ENCODE peak calls at places on chromosomes 16 and 17, in eight cellular contexts. Y is tibial artery, E is psoas muscle, M is upper lobe of right lung, H is uterus, G is AG04450, A is cardiac muscle cell, X is lung. R is an unnamed sample.
A peak's percentile ranks its signal among the peaks of the same experiment; 100 is the strongest.

GRCh38 chr17:38415250-38416194 is 12.7 kb upstream of the ARHGAP23 start:
- DNase-seq in Y (no peak), E (peak; percentile 36), M (peak; percentile 86), H (no peak), G (peak; percentile 26), A (no peak), X (peak; percentile 69), R (no peak)

GRCh38 chr16:86880316-86881117 is 302.2 kb downstream of the FOXL1 start:
- DNase-seq in Y (no peak), E (no peak), M (peak; percentile 21), H (no peak), G (no peak), A (no peak), X (no peak), R (no peak)

GRCh38 chr17:39688945-39689344 is 1.1 kb upstream of the PGAP3 start:
- DNase-seq in Y (no peak), E (no peak), M (no peak), H (no peak), G (no peak), A (no peak), X (no peak), R (no peak)

GRCh38 chr17:31476525-31477416 is 85.3 kb downstream of the RAB11FIP4 start:
- DNase-seq in Y (no peak), E (no peak), M (no peak), H (no peak), G (no peak), A (no peak), X (no peak), R (peak; percentile 51)

GRCh38 chr16:58086381-58087208 is 42.6 kb downstream of the CFAP20 start:
- DNase-seq in Y (no peak), E (no peak), M (no peak), H (no peak), G (no peak), A (no peak), X (no peak), R (no peak)

GRCh38 chr16:89442990-89443726 is 47.2 kb downstream of the ANKRD11 start:
- DNase-seq in Y (no peak), E (peak; percentile 55), M (no peak), H (peak; percentile 64), G (no peak), A (peak; percentile 75), X (peak; percentile 74), R (no peak)

GRCh38 chr16:86924537-86924936 is 346.2 kb downstream of the FOXL1 start:
- DNase-seq in Y (no peak), E (no peak), M (no peak), H (no peak), G (peak; percentile 85), A (no peak), X (no peak), R (no peak)

GRCh38 chr16:19595043-19595767 is 39.7 kb downstream of the VPS35L start:
- DNase-seq in Y (no peak), E (peak; percentile 20), M (no peak), H (peak; percentile 20), G (peak; percentile 43), A (no peak), X (peak; percentile 29), R (peak; percentile 31)

GRCh38 chr17:60065867-60066266 is 12.9 kb downstream of the HEATR6 start:
- DNase-seq in Y (no peak), E (no peak), M (no peak), H (no peak), G (no peak), A (no peak), X (no peak), R (no peak)

GRCh38 chr16:4925791-4926190 is 11.2 kb downstream of the PPL start:
- DNase-seq in Y (no peak), E (no peak), M (no peak), H (no peak), G (no peak), A (no peak), X (no peak), R (no peak)

GRCh38 chr17:14494161-14494560 is 193.3 kb downstream of the HS3ST3B1 start:
- DNase-seq in Y (no peak), E (no peak), M (no peak), H (no peak), G (no peak), A (no peak), X (no peak), R (no peak)

GRCh38 chr16:48503779-48504178 is 106.2 kb downstream of the N4BP1 start:
- DNase-seq in Y (peak; percentile 72), E (peak; percentile 58), M (no peak), H (peak; percentile 66), G (peak; percentile 82), A (no peak), X (peak; percentile 38), R (no peak)

GRCh38 chr16:67277999-67278772 is 1.1 kb upstream of the PLEKHG4 start:
- DNase-seq in Y (peak; percentile 32), E (peak; percentile 41), M (no peak), H (no peak), G (no peak), A (no peak), X (no peak), R (no peak)

GRCh38 chr17:77163521-77164280 is 22.9 kb downstream of the SEC14L1 start:
- DNase-seq in Y (no peak), E (no peak), M (no peak), H (no peak), G (no peak), A (no peak), X (no peak), R (no peak)

GRCh38 chr16:15996432-15997109 is 47.2 kb downstream of the ABCC1 start:
- DNase-seq in Y (peak; percentile 60), E (peak; percentile 70), M (peak; percentile 67), H (peak; percentile 61), G (peak; percentile 73), A (no peak), X (peak; percentile 74), R (peak; percentile 56)

GRCh38 chr17:280901-281300 is 71.7 kb downstream of the RPH3AL start:
- DNase-seq in Y (no peak), E (no peak), M (peak; percentile 40), H (peak; percentile 4), G (no peak), A (no peak), X (no peak), R (no peak)

GRCh38 chr16:56898847-56899246 is 33.1 kb upstream of the HERPUD1 start:
- DNase-seq in Y (no peak), E (no peak), M (no peak), H (no peak), G (no peak), A (no peak), X (no peak), R (no peak)

GRCh38 chr17:32158870-32159585 is 16.7 kb downstream of the RHOT1 start:
- DNase-seq in Y (no peak), E (no peak), M (no peak), H (no peak), G (no peak), A (no peak), X (no peak), R (no peak)

GRCh38 chr16:57798953-57799618 is 3.2 kb downstream of the KIFC3 start:
- DNase-seq in Y (no peak), E (no peak), M (no peak), H (no peak), G (no peak), A (no peak), X (no peak), R (no peak)

GRCh38 chr17:32445075-32445427 is 741 bp downstream of the PSMD11 start:
- DNase-seq in Y (peak; percentile 28), E (peak; percentile 42), M (no peak), H (no peak), G (no peak), A (peak; percentile 50), X (peak; percentile 30), R (no peak)

GRCh38 chr17:964881-965280 is 14.7 kb downstream of the NXN start:
- DNase-seq in Y (no peak), E (no peak), M (no peak), H (no peak), G (no peak), A (peak; percentile 59), X (no peak), R (no peak)

GRCh38 chr17:21125862-21126261 is 902 bp upstream of the DHRS7B start:
- DNase-seq in Y (no peak), E (no peak), M (no peak), H (no peak), G (no peak), A (no peak), X (no peak), R (no peak)

GRCh38 chr17:77331161-77331864 is 190.5 kb downstream of the SEC14L1 start:
- DNase-seq in Y (peak; percentile 92), E (peak; percentile 91), M (peak; percentile 95), H (peak; percentile 92), G (no peak), A (peak; percentile 93), X (peak; percentile 94), R (peak; percentile 90)

DNA sequence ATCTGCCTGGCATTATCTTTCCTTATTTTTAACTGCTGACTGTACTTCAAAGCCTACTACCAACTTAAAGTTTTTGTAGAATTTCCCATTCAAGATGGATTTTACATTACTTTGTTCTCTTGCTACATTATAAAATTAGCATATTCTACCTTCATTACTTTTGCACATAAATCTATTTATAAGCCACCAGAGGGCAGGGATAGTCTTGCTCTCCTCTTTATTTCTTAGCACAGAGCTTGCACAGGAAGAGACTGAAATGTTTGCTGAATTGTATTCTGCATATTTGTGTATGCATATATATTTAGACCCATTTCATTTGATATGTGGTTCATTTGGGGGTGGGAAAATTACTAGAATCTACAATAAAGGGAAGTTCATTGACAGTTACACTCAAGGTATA is 108.0 kb downstream of the SKAP1 start:
- DNase-seq in Y (no peak), E (no peak), M (no peak), H (no peak), G (no peak), A (no peak), X (no peak), R (no peak)
- TF ChIP-seq CTCF in Y (no peak), E (no peak), M (no peak), H (no peak), G (peak; percentile 28), A (peak; percentile 26), X (no peak), R (no peak)

DNA sequence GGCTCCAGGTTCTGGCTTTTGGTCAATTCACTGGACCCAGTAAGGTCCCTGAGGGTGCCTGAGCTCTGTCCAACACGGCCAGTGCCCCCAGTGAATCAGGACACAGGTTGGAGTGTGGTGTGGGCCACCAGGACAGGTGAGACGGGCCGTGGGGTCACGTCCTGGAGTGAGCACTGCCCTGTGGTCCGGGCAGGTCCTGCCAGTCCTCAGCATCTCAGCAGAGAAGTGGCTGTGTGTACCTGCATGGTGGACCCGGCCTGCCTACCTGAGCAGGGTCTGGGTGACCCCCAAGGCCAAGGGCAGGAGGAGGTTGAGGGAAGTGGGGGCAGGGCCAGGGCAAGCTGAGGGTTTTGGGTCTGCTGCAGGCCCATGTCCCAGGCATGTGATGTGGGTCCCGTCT is 1.9 kb upstream of the GNG13 start:
- DNase-seq in Y (no peak), E (no peak), M (no peak), H (no peak), G (no peak), A (no peak), X (no peak), R (no peak)
- H3K27me3 ChIP-seq in Y (peaks cover 64% of the 10 kb centered on the region), E (peaks cover 68% of the 10 kb centered on the region), M (peaks cover 35% of the 10 kb centered on the region), H (peaks cover 11% of the 10 kb centered on the region), G (peaks cover 23% of the 10 kb centered on the region), A (peaks cover 39% of the 10 kb centered on the region), X (peaks cover 4% of the 10 kb centered on the region), R (no peaks in the 10 kb centered on the region)

GRCh38 chr16:78851266-78851665 is 749.3 kb downstream of the MAF start:
- DNase-seq in Y (no peak), E (no peak), M (no peak), H (no peak), G (no peak), A (no peak), X (no peak), R (no peak)
- H3K4me3 ChIP-seq in Y (no peak overlapping the region), E (no peak overlapping the region), M (no peak overlapping the region), H (no peak overlapping the region), G (no peak overlapping the region), A (no peak overlapping the region), X (no peak overlapping the region), R (no peak overlapping the region)

GRCh38 chr17:18191967-18192366 is 8.3 kb downstream of the ALKBH5 start:
- DNase-seq in Y (no peak), E (no peak), M (no peak), H (no peak), G (no peak), A (no peak), X (no peak), R (no peak)
- TF ChIP-seq CTCF in Y (peak; percentile 21), E (peak; percentile 15), M (peak; percentile 22), H (no peak), G (peak; percentile 37), A (peak; percentile 25), X (no peak), R (no peak)

R was measured in pancreas.